ENCODE peak calls at places on chromosomes 16 and 17, in four cellular contexts. O, A, P and X are unnamed samples.

GRCh38 chr17:3796110-3796821 is 4.7 kb downstream of the ITGAE start:
- DNase-seq in O (no peak), A (no peak), P (no peak), X (no peak)

GRCh38 chr16:88295526-88296436 is 87.0 kb upstream of the ZNF469 start:
- DNase-seq in O (no peak), A (no peak), P (no peak), X (no peak)

GRCh38 chr17:67606896-67607604 is 110.7 kb upstream of the NOL11 start:
- DNase-seq in O (no peak), A (no peak), P (no peak), X (no peak)

GRCh38 chr17:50618941-50619340 is 15.7 kb upstream of the ABCC3 start:
- DNase-seq in O (no peak), A (no peak), P (no peak), X (no peak)

GRCh38 chr17:17855976-17856375 is 19.2 kb upstream of the SREBF1 start:
- DNase-seq in O (no peak), A (no peak), P (no peak), X (no peak)

GRCh38 chr17:17421346-17422216 is 55.2 kb upstream of the MED9 start:
- DNase-seq in O (no peak), A (no peak), P (no peak), X (no peak)

GRCh38 chr17:73369126-73369525 is 57.3 kb upstream of the CDC42EP4 start:
- DNase-seq in O (no peak), A (no peak), P (no peak), X (no peak)

GRCh38 chr16:51888021-51888420 is 658.9 kb downstream of the TOX3 start:
- DNase-seq in O (no peak), A (no peak), P (no peak), X (no peak)

GRCh38 chr17:37790153-37790552 is 45.3 kb upstream of the HNF1B start:
- DNase-seq in O (no peak), A (no peak), P (no peak), X (no peak)

GRCh38 chr17:76498886-76499667 is 2.1 kb downstream of the RHBDF2 start:
- DNase-seq in O (no peak), A (no peak), P (peak; percentile 80), X (no peak)

GRCh38 chr17:45857977-45858708 is 13.5 kb downstream of the SPPL2C start:
- DNase-seq in O (peak; percentile 83), A (no peak), P (peak; percentile 70), X (peak; percentile 86)

GRCh38 chr16:22265351-22265750 is 31.9 kb upstream of the POLR3E start:
- DNase-seq in O (no peak), A (no peak), P (no peak), X (no peak)

GRCh38 chr17:7834554-7834890 is 505 bp downstream of the KDM6B start:
- DNase-seq in O (peak; percentile 71), A (peak; percentile 42), P (no peak), X (no peak)

GRCh38 chr17:44209786-44210341 is 9.6 kb downstream of the UBTF start:
- DNase-seq in O (no peak), A (no peak), P (peak; percentile 76), X (no peak)

GRCh38 chr17:63699638-63700527 is at the start of gene LIMD2:
- DNase-seq in O (peak; percentile 62), A (no peak), P (peak; percentile 25), X (peak; percentile 90)

GRCh38 chr16:49835116-49835880 is 20.6 kb downstream of the ZNF423 start:
- DNase-seq in O (peak; percentile 61), A (no peak), P (no peak), X (no peak)

DNA sequence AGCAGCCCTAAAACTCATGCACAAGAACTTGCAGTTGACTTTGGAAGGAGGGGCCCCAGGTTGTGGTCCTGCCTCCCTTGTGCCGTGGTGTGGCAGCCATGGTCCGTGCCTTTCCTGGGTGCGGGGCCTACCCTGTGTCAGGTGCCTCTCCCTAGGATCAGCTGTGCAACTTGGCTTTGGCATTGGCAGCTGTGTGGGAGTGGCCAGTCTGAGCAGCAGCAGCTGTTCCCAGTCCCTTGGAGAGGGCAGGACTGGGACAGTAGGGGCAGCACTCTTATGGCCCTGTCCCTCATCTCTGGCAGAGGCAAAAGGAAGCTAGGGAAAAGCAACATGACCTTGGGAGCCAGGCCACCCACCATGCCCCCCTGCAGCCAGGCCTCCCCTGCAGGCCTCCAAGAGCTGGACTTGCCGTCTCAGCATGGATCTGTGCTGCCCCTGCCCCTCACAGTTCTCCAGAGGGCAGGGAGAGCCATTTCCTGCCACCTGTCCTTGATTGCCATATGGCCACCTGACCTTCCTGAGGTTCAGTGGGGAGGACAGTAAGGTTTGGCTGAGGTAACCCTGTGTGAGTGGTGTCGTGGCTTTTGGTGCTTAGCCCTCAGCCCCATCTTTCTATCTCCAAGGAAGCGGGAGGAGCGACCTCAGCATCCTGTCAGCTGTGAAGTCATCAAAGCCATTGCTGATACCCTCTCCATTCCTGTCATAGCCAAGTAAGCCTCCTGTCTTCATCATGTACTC is 15.5 kb upstream of the NFATC3 start:
- DNase-seq in O (no peak), A (no peak), P (no peak), X (no peak)
- TF ChIP-seq CTCF in O (no peak), A (no peak), P (no peak), X (no peak)

GRCh38 chr16:27867122-27868110 is 196.1 kb downstream of the GSG1L start:
- DNase-seq in O (peak; percentile 81), A (peak; percentile 66), P (peak; percentile 75), X (peak; percentile 88)
- TF ChIP-seq EZH2phosphoT487 in O (no peak), A (no peak), P (no peak), X (no peak)

DNA sequence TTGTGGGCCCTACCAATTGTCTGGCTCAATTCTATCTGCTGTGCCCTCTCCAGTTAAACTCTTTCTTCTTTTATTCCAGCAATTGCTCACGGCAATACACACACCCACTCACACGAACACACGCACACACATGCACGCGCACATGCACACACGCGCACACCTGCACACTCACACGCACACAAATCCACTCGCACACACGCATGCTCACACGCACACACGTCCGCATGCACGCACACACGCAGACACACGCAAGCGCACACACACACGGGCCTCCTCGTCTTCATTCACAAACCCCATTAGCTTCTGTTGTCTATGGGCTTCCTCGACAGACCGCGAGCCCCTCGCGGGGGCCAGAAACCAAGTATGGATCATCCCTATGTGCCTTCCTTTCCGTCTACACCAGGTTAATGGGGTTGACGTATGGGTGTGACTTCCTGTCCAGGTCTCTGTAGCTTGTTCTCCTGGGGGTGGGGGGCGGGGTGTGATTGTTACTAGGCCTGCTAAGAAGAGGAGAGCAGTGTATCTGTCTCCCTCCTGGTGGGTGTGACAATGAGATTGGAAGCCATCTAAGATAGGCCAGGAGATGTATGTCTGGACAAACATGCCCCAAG is 717 bp upstream of the CTF1 start:
- DNase-seq in O (no peak), A (no peak), P (peak; percentile 2), X (no peak)
- H3K4me2 ChIP-seq in O (peak overlapping the region; percentile 83), A (no peak overlapping the region), P (peak overlapping the region; percentile 90), X (peak overlapping the region; percentile 84)

GRCh38 chr16:2386990-2387389 is 42.3 kb upstream of the CCNF start:
- DNase-seq in O (no peak), A (no peak), P (peak; percentile 17), X (peak; percentile 17)
- TF ChIP-seq CTCF in O (no peak), A (no peak), P (peak; percentile 40), X (peak; percentile 41)

GRCh38 chr17:59154335-59154720 is 658 bp downstream of the SKA2 start:
- DNase-seq in O (peak; percentile 64), A (peak; percentile 49), P (peak; percentile 56), X (peak; percentile 75)
- TF ChIP-seq EZH2phosphoT487 in O (no peak), A (no peak), P (no peak), X (no peak)